ENCODE peak calls at places on chromosomes 3 and 15, in eight cellular contexts. J, C, D, S, G, N, I and A are unnamed samples.
A peak's percentile ranks its signal among the peaks of the same experiment; 100 is the strongest.

GRCh38 chr3:123936400-123936799 is 24.6 kb downstream of the CCDC14 start:
- DNase-seq in J (no peak), C (no peak), G (no peak), N (no peak), S (no peak), I (no peak), D (no peak), A (no peak)

GRCh38 chr3:65318231-65318630 is 630.4 kb upstream of the ADAMTS9 start:
- DNase-seq in D (no peak), J (no peak), S (no peak), I (no peak), G (no peak), C (no peak), N (no peak), A (no peak)

GRCh38 chr3:174116421-174116820 is 718.9 kb downstream of the NLGN1 start:
- DNase-seq in J (no peak), G (no peak), C (no peak), I (no peak), N (no peak), S (no peak), D (no peak), A (no peak)

GRCh38 chr3:178714971-178715832 is 179.0 kb downstream of the KCNMB2 start:
- DNase-seq in C (no peak), S (no peak), D (peak; percentile 33), G (no peak), I (no peak), J (no peak), N (no peak), A (no peak)

GRCh38 chr3:27219127-27219860 is 149.9 kb downstream of the NEK10 start:
- DNase-seq in J (no peak), N (no peak), G (no peak), I (no peak), S (no peak), D (no peak), C (peak; percentile 13), A (no peak)

GRCh38 chr15:85718271-85718971 is 76.3 kb downstream of the KLHL25 start:
- DNase-seq in G (no peak), S (no peak), C (no peak), J (no peak), N (no peak), D (peak; percentile 84), I (no peak), A (no peak)

GRCh38 chr3:127457094-127457475 is 133.4 kb downstream of the TPRA1 start:
- DNase-seq in I (peak; percentile 54), S (peak; percentile 66), N (peak; percentile 44), J (peak; percentile 54), G (no peak), D (no peak), C (peak; percentile 42), A (peak; percentile 43)

GRCh38 chr3:10688548-10689172 is 127.4 kb upstream of the SLC6A11 start:
- DNase-seq in N (no peak), D (no peak), S (no peak), I (peak; percentile 23), C (no peak), J (peak; percentile 67), G (no peak), A (no peak)

GRCh38 chr15:36498922-36499321 is 80.5 kb upstream of the CDIN1 start:
- DNase-seq in D (no peak), N (no peak), J (no peak), S (no peak), C (no peak), I (no peak), G (no peak), A (no peak)

GRCh38 chr15:76235186-76235826 is 76.0 kb downstream of the ETFA start:
- DNase-seq in D (peak; percentile 53), C (no peak), S (no peak), J (no peak), I (peak; percentile 34), G (peak; percentile 19), N (no peak), A (no peak)

GRCh38 chr15:75348563-75349350 is 1.9 kb downstream of the NEIL1 start:
- DNase-seq in J (no peak), C (peak; percentile 21), D (no peak), S (peak; percentile 40), G (no peak), I (peak; percentile 6), N (no peak), A (no peak)

GRCh38 chr15:32657198-32657886 is 15.8 kb downstream of the SCG5 start:
- DNase-seq in D (no peak), N (no peak), J (no peak), S (peak; percentile 70), C (peak; percentile 21), G (no peak), I (no peak), A (no peak)

GRCh38 chr3:157388976-157389375 is 47.7 kb upstream of the PTX3 start:
- DNase-seq in J (no peak), D (no peak), N (no peak), G (no peak), C (no peak), I (no peak), S (no peak), A (no peak)

GRCh38 chr15:76903251-76903681 is 1.9 kb downstream of the SCAPER start:
- DNase-seq in N (no peak), I (peak; percentile 36), D (peak; percentile 38), C (no peak), G (peak; percentile 12), J (no peak), S (no peak), A (no peak)

GRCh38 chr15:78880242-78880533 is 7.5 kb downstream of the MORF4L1 start:
- DNase-seq in D (no peak), G (no peak), J (no peak), N (no peak), S (no peak), I (no peak), C (no peak), A (no peak)

GRCh38 chr15:60682115-60682514 is 203.2 kb upstream of the ICE2 start:
- DNase-seq in I (no peak), G (no peak), C (no peak), D (peak; percentile 42), S (no peak), J (no peak), N (no peak), A (no peak)

GRCh38 chr15:60685346-60685937 is 206.5 kb upstream of the ICE2 start:
- DNase-seq in I (no peak), G (no peak), D (no peak), S (no peak), C (no peak), N (no peak), J (no peak), A (peak; percentile 81)

GRCh38 chr15:60681353-60681752 is 202.4 kb upstream of the ICE2 start:
- DNase-seq in N (no peak), C (no peak), D (no peak), J (no peak), S (no peak), I (no peak), G (no peak), A (no peak)

GRCh38 chr15:60682615-60683014 is 203.7 kb upstream of the ICE2 start:
- DNase-seq in S (no peak), C (no peak), I (no peak), J (peak; percentile 61), G (no peak), N (no peak), D (no peak), A (peak; percentile 44)

DNA sequence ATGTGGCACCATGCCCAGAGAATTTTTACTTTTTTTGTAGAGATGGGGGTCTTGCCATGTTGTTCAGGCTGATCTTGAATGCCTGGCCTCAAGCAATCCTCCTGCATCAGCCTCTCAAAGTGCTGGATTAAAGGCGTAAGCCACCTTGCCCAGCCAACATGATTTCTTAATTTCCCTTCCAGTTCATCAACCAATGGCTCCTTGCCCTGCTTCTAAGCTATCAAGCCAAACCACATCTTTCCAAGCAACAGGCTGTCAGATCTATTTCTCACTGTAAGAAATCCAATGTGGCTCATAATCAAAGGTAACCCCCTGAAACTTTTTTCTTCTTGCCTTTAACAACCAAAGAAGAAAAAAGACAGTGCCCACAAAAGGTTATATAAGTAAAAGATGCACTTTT is 204.2 kb upstream of the ICE2 start:
- DNase-seq in J (no peak), I (no peak), G (no peak), S (no peak), N (no peak), C (no peak), D (no peak), A (no peak)
- H3K4me3 ChIP-seq in J (no peak overlapping the region), I (no peak overlapping the region), G (no peak overlapping the region), S (no peak overlapping the region), N (no peak overlapping the region), C (no peak overlapping the region), D (no peak overlapping the region), A (no peak overlapping the region)

GRCh38 chr15:23370578-23370977 is 16.0 kb downstream of the GOLGA8S start:
- DNase-seq in D (no peak), S (no peak), C (no peak), N (no peak), G (no peak), J (no peak), I (no peak), A (no peak)

GRCh38 chr15:23372284-23372683 is 17.7 kb downstream of the GOLGA8S start:
- DNase-seq in I (no peak), G (no peak), N (no peak), D (no peak), S (no peak), C (no peak), J (no peak), A (no peak)
- H3K4me3 ChIP-seq in I (no peak overlapping the region), G (no peak overlapping the region), N (no peak overlapping the region), D (no peak overlapping the region), S (no peak overlapping the region), C (no peak overlapping the region), J (no peak overlapping the region), A (peak overlapping the region; percentile 38)

DNA sequence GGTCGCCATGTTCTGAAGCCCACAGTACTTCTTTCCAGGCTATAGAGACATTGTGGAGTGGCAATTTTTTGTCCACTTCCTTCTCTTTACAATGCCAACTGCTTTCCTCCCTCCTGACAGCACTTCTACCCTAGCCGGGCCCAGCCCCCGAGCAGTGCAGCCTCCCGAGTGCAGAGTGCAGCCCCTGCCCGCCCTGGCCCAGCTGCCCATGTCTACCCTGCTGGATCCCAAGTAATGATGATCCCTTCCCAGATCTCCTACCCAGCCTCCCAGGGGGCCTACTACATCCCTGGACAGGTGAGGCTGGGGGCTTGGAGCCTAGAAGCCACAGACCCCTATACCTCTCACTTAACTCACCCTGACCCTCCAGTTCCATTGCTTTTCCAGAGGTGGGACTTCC is 2.8 kb downstream of the EIF4G1 start:
- DNase-seq in D (no peak), J (no peak), C (no peak), I (no peak), N (no peak), G (no peak), S (no peak), A (no peak)
- H3K4me3 ChIP-seq in D (no peak overlapping the region), J (peak overlapping the region; percentile 96), C (peak overlapping the region; percentile 63), I (no peak overlapping the region), N (no peak overlapping the region), G (no peak overlapping the region), S (peak overlapping the region; percentile 71), A (no peak overlapping the region)

GRCh38 chr15:29819979-29820801 is 2.1 kb downstream of the TJP1 start:
- DNase-seq in D (no peak), C (no peak), G (no peak), I (no peak), N (no peak), J (no peak), S (no peak), A (no peak)
- H3K4me3 ChIP-seq in D (no peak overlapping the region), C (peak overlapping the region; percentile 74), G (peak overlapping the region; percentile 63), I (peak overlapping the region; percentile 43), N (no peak overlapping the region), J (peak overlapping the region; percentile 92), S (peak overlapping the region; percentile 80), A (peak overlapping the region; percentile 88)

GRCh38 chr15:63436872-63437375 is 55.3 kb upstream of the CA12 start:
- DNase-seq in C (peak; percentile 52), J (peak; percentile 88), N (peak; percentile 74), G (no peak), D (peak; percentile 83), I (peak; percentile 92), S (peak; percentile 86), A (peak; percentile 85)
- H3K4me3 ChIP-seq in C (no peak overlapping the region), J (no peak overlapping the region), N (no peak overlapping the region), G (no peak overlapping the region), D (no peak overlapping the region), I (no peak overlapping the region), S (no peak overlapping the region), A (no peak overlapping the region)